ENCODE peak calls at places on chromosomes 13 and 19, in nine cellular contexts. U is cardiac fibroblast, Q is AG04450, H is left ventricle myocardium inferior, O is psoas muscle, R is AG09319, E is epithelial cell of esophagus, C is tibial artery, V is B cell. I is an unnamed sample.

GRCh38 chr19:41939861-41940442 is 11.7 kb upstream of the ERFL start:
- DNase-seq in U (no peak), Q (no peak), H (no peak), O (no peak), R (no peak), E (no peak), C (no peak), V (peak; percentile 54), I (peak; percentile 38)

GRCh38 chr13:97367016-97367415 is 67.0 kb upstream of the RAP2A start:
- DNase-seq in U (peak; percentile 23), Q (no peak), H (no peak), O (no peak), R (peak; percentile 19), E (no peak), C (no peak), V (no peak), I (peak; percentile 80)

GRCh38 chr19:51448011-51448744 is 10.1 kb downstream of the SIGLEC8 start:
- DNase-seq in U (no peak), Q (no peak), H (no peak), O (no peak), R (no peak), E (no peak), C (no peak), V (no peak), I (no peak)

GRCh38 chr13:109256866-109257760 is 529.3 kb downstream of the IRS2 start:
- DNase-seq in U (peak; percentile 98), Q (peak; percentile 91), H (no peak), O (no peak), R (peak; percentile 81), E (peak; percentile 100), C (no peak), V (no peak), I (peak; percentile 97)

GRCh38 chr13:59445812-59446211 is 717.9 kb downstream of the DIAPH3 start:
- DNase-seq in U (no peak), Q (no peak), H (no peak), O (no peak), R (no peak), E (no peak), C (no peak), V (no peak), I (no peak)

GRCh38 chr19:38034153-38034835 is 127.3 kb downstream of the SIPA1L3 start:
- DNase-seq in U (no peak), Q (no peak), H (no peak), O (no peak), R (no peak), E (no peak), C (no peak), V (peak; percentile 57), I (no peak)

GRCh38 chr13:111912453-111912866 is 154.5 kb upstream of the SOX1 start:
- DNase-seq in U (no peak), Q (no peak), H (no peak), O (no peak), R (no peak), E (no peak), C (peak; percentile 55), V (no peak), I (no peak)

GRCh38 chr13:60331249-60332012 is 65.6 kb upstream of the TDRD3 start:
- DNase-seq in U (no peak), Q (no peak), H (no peak), O (no peak), R (no peak), E (no peak), C (no peak), V (no peak), I (no peak)

GRCh38 chr19:7736148-7736547 is 4.2 kb upstream of the CLEC4G start:
- DNase-seq in U (no peak), Q (no peak), H (no peak), O (no peak), R (no peak), E (no peak), C (no peak), V (no peak), I (no peak)

GRCh38 chr13:75687145-75687763 is 51.1 kb downstream of the LMO7 start:
- DNase-seq in U (peak; percentile 72), Q (no peak), H (no peak), O (no peak), R (no peak), E (peak; percentile 77), C (no peak), V (no peak), I (peak; percentile 72)

GRCh38 chr13:86445584-86446140 is 646.4 kb upstream of the SLITRK6 start:
- DNase-seq in U (no peak), Q (no peak), H (no peak), O (no peak), R (no peak), E (no peak), C (no peak), V (no peak), I (no peak)

DNA sequence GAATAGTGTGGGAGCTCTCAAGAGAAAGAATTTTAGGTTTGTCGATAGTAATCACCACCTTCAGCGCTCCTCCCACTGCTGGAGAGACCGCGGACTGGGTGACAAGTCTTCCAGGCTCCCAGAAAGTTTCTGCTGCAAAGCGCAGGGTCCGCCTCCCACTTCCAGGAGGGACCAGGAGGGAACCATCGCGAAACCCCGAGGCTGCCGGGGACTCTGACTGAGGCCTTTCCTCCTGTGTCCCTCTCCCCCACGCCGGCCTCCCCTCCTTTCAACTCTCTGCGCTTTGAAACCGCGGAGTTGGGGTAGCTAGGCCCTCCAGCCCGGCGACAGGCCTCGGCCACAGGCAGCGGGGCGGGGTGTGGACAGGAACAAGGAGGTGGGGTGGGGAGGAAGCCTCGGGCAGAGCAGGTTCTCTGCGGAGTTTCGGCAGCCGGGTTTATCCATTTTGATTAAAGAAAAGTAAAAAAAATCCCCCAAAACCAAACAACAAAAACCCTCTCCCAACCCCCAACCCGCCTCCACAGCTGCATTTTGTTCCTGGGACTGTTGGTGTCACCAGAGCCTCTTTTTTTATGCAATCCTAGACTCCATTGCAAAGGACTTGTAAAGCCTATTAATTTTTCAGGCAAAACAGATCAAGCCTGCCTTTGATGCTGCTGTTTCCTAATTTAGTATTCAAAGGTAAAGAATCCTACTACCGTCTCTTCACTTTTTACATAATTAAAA is 157.2 kb downstream of the TM9SF2 start:
- DNase-seq in U (peak; percentile 69), Q (no peak), H (peak; percentile 59), O (peak; percentile 39), R (peak; percentile 29), E (peak; percentile 24), C (peak; percentile 66), V (no peak), I (peak; percentile 72)
- TF ChIP-seq CTCF in U (peak; percentile 21), Q (peak; percentile 32), H (peak; percentile 53), O (peak; percentile 16), R (peak; percentile 50), E (peak; percentile 31), C (no peak), V (no peak), I (peak; percentile 33)

DNA sequence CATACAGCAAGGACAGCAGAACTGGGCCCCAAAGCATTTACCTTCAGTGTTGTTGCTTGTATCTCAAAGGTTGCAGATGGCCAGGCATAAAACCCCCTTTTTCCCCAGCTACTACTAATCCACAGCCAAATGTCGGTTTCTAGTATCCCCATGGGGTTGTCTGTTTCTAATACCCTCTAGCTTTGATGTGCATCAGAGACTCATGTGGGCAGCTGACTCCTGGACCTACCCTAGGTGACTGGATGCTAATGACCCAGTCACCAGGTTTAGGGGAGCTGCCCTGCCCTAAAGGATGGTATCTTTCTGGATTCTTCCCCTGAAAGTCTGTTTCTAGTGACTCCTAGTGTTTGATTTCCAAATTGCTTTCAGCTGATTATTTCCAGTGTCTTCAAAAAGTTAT is 23.9 kb downstream of the TJP3 start:
- DNase-seq in U (no peak), Q (no peak), H (no peak), O (no peak), R (no peak), E (no peak), C (no peak), V (no peak), I (no peak)
- TF ChIP-seq CTCF in U (no peak), Q (no peak), H (no peak), O (no peak), R (no peak), E (no peak), C (no peak), V (no peak), I (no peak)

DNA sequence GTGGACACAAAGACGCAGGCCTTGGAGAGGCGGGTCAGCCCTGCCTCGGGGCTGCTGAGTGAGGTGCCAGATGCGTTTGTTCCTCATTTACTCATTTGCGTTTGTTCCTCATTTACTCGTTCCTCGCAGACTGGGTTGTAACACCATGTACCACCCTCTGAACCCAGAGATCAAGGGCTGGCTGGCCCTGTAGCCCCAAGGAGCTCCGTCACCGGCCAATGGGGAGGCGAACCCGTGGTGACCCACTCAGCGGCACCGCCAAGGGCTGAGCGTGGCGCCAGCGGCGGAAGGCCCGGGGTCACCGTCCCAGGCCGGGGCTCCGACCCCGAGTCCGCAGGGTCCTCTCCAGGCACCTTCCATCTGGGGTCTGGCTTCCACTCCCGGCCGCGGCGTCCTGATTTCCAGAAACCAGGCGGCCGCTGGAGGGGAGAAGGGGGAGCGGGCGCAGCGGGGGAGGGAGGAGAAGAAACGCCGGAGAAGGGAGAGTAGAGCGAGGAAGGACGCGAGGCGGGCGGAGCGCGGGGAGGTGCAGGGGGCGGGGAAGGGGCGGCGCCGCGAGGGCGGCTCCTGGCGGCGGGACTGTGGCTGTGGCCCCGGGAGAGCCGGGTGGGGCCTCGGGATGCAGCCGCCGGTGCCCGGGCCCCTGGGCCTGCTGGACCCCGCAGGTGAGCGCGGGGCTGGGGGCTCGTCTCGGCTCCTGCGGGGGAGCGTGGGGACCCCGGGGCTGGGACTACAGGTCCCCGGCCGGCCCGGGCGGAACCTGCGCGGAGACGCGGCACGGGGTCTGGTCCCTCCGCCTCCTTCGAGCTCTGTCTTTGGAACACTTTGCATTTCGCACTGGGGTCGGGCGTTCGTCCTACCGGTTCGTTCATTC is at the start of gene TMEM255B:
- DNase-seq in U (peak; percentile 72), Q (peak; percentile 15), H (peak; percentile 89), O (peak; percentile 85), R (no peak), E (peak; percentile 73), C (peak; percentile 93), V (peak; percentile 78), I (peak; percentile 91)
- TF ChIP-seq CTCF in U (no peak), Q (no peak), H (peak; percentile 66), O (peak; percentile 39), R (no peak), E (no peak), C (peak; percentile 20), V (peak; percentile 56), I (no peak)

GRCh38 chr13:45042539-45042938 is 53.2 kb downstream of the GPALPP1 start:
- DNase-seq in U (peak; percentile 13), Q (no peak), H (no peak), O (no peak), R (no peak), E (no peak), C (no peak), V (no peak), I (peak; percentile 51)

GRCh38 chr13:45036206-45036605 is 46.9 kb downstream of the GPALPP1 start:
- DNase-seq in U (no peak), Q (no peak), H (no peak), O (no peak), R (no peak), E (no peak), C (no peak), V (no peak), I (no peak)

GRCh38 chr13:45034342-45034741 is 45.0 kb downstream of the GPALPP1 start:
- DNase-seq in U (no peak), Q (no peak), H (no peak), O (no peak), R (no peak), E (no peak), C (no peak), V (no peak), I (no peak)

GRCh38 chr13:45040626-45041025 is 51.3 kb downstream of the GPALPP1 start:
- DNase-seq in U (peak; percentile 23), Q (no peak), H (no peak), O (no peak), R (no peak), E (peak; percentile 35), C (no peak), V (no peak), I (no peak)

GRCh38 chr13:45040173-45040572 is 50.8 kb downstream of the GPALPP1 start:
- DNase-seq in U (no peak), Q (no peak), H (no peak), O (no peak), R (no peak), E (no peak), C (no peak), V (no peak), I (no peak)
- TF ChIP-seq CTCF in U (no peak), Q (no peak), H (no peak), O (no peak), R (no peak), E (no peak), C (no peak), V (no peak), I (no peak)

I was measured in foreskin fibroblast.